ENCODE peak calls at places on chromosomes 4 and X, in nine cellular contexts. B, O, X, Z, M, V, T, Y and L are unnamed samples.

GRCh38 chr4:8238515-8239053 is 31.0 kb upstream of the HTRA3 start:
- DNase-seq in B (no peak), O (no peak), X (peak), Z (no peak), M (peak), V (no peak), T (no peak), Y (no peak), L (no peak)

GRCh38 chrX:55839480-55839879 is 121.9 kb downstream of the RRAGB start:
- DNase-seq in B (no peak), O (no peak), X (peak), Z (no peak), M (no peak), V (no peak), T (no peak), Y (no peak), L (no peak)

GRCh38 chr4:41839945-41840854 is 91.7 kb upstream of the PHOX2B start:
- DNase-seq in B (no peak), O (peak), X (no peak), Z (peak), M (no peak), V (no peak), T (no peak), Y (no peak), L (no peak)

GRCh38 chr4:73451404-73451803 is 15.4 kb downstream of the AFP start:
- DNase-seq in B (no peak), O (no peak), X (no peak), Z (no peak), M (no peak), V (no peak), T (no peak), Y (no peak), L (no peak)

GRCh38 chrX:9340619-9341304 is 124.1 kb upstream of the TBL1X start:
- DNase-seq in B (no peak), O (no peak), X (peak), Z (no peak), M (no peak), V (peak), T (peak), Y (peak), L (no peak)

GRCh38 chrX:316351-317325 is 2.0 kb downstream of the GTPBP6 start:
- DNase-seq in B (peak), O (no peak), X (no peak), Z (no peak), M (no peak), V (peak), T (no peak), Y (peak), L (no peak)

GRCh38 chrX:45577361-45577760 is 376.7 kb upstream of the DIPK2B start:
- DNase-seq in B (no peak), O (no peak), X (no peak), Z (no peak), M (no peak), V (no peak), T (no peak), Y (no peak), L (no peak)

GRCh38 chrX:104419211-104419610 is 146.8 kb upstream of the IL1RAPL2 start:
- DNase-seq in B (no peak), O (peak), X (no peak), Z (peak), M (no peak), V (no peak), T (no peak), Y (no peak), L (no peak)

GRCh38 chr4:5018096-5018495 is 1.2 kb downstream of the CYTL1 start:
- DNase-seq in B (no peak), O (no peak), X (no peak), Z (no peak), M (no peak), V (no peak), T (no peak), Y (no peak), L (no peak)

GRCh38 chr4:82710202-82710929 is 88.2 kb downstream of the SCD5 start:
- DNase-seq in B (no peak), O (no peak), X (no peak), Z (no peak), M (no peak), V (no peak), T (no peak), Y (no peak), L (no peak)

GRCh38 chrX:97026406-97026805 is 142.7 kb downstream of the RPA4 start:
- DNase-seq in B (no peak), O (no peak), X (no peak), Z (no peak), M (peak), V (no peak), T (no peak), Y (no peak), L (no peak)

GRCh38 chr4:24686866-24687672 is 102.7 kb upstream of the DHX15 start:
- DNase-seq in B (peak), O (no peak), X (peak), Z (peak), M (peak), V (no peak), T (no peak), Y (no peak), L (no peak)

GRCh38 chr4:186149872-186150271 is 41.5 kb upstream of the CYP4V2 start:
- DNase-seq in B (peak), O (no peak), X (peak), Z (no peak), M (peak), V (peak), T (peak), Y (peak), L (no peak)

GRCh38 chr4:188658958-188659522 is 519.8 kb downstream of the TRIML1 start:
- DNase-seq in B (no peak), O (no peak), X (no peak), Z (no peak), M (no peak), V (no peak), T (no peak), Y (no peak), L (no peak)

GRCh38 chr4:41319553-41319952 is 62.8 kb downstream of the UCHL1 start:
- DNase-seq in B (no peak), O (peak), X (no peak), Z (peak), M (no peak), V (no peak), T (no peak), Y (no peak), L (no peak)

GRCh38 chr4:145189981-145190380 is 9.6 kb upstream of the OTUD4 start:
- DNase-seq in B (no peak), O (no peak), X (no peak), Z (no peak), M (no peak), V (no peak), T (no peak), Y (no peak), L (no peak)

GRCh38 chrX:17553451-17553850 is 178.5 kb downstream of the NHS start:
- DNase-seq in B (no peak), O (peak), X (no peak), Z (peak), M (no peak), V (peak), T (no peak), Y (no peak), L (no peak)

GRCh38 chr4:6408263-6408662 is 64.2 kb downstream of the PPP2R2C start:
- DNase-seq in B (no peak), O (no peak), X (no peak), Z (peak), M (no peak), V (no peak), T (no peak), Y (no peak), L (no peak)

DNA sequence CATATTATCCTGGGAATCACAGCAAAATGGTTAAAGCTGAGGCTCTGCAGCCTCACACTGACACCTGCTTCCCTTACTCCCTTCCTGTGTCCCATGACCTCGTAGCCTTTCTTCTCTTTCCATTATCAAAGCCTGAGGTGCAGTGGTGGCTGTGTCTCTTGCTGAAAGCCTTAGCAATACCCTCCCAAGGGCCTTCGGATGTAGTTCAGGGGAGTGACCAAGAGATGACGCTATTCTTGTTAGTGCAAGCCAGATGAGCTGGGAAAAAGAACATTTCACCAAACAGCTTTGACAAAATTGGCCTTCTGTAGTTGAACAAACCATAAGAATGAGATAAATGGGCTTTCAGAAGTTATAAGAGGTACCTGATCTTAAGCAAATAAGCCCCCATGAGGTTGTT is 31.6 kb downstream of the SMIM10L2A start:
- DNase-seq in B (no peak), O (no peak), X (no peak), Z (no peak), M (no peak), V (no peak), T (no peak), Y (no peak), L (no peak)
- TF ChIP-seq CTCF in B (no peak), O (no peak), X (no peak), Z (no peak), M (no peak), V (no peak), T (no peak), Y (no peak), L (no peak)

DNA sequence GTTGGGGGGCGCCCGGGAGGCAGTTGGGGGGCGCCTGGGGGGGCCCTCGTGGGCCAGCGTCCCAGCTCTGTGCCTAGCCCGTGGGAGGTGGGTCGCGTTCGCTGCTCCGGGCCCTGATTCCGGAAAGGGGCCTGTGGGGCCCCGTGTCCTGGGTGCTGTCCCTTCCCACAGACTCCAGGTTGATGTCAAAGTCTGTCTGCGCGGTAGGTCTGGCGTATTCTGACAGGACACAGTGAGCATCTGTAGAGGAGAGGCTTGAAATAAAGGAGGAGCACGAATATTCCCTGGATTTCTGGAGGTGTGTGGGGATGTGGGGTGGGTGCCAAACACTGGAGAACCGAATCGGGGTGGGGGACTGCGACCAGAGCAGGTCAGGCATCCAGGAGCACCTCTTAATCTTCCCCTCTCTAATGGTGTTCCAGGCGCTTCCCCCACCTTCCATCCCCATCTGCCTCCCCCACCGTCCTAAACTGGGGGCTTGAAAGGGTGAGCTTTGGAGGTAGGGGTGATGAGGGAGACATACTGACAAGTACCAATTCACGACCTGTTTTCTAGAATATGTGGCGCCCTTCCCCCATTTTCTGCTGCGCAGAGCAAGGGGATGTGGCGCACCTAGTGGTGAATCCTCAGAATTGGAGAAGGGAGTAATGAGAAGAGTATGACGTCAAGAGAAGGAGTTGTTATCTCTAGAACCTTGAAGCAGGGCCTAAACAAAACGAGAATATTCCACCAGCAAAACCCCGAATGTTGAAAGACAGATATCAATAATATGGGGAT is 873 bp downstream of the GPRASP1 start:
- DNase-seq in B (no peak), O (no peak), X (peak), Z (no peak), M (peak), V (peak), T (peak), Y (peak), L (no peak)
- TF ChIP-seq CTCF in B (no peak), O (no peak), X (peak), Z (no peak), M (peak), V (peak), T (peak), Y (peak), L (peak)

DNA sequence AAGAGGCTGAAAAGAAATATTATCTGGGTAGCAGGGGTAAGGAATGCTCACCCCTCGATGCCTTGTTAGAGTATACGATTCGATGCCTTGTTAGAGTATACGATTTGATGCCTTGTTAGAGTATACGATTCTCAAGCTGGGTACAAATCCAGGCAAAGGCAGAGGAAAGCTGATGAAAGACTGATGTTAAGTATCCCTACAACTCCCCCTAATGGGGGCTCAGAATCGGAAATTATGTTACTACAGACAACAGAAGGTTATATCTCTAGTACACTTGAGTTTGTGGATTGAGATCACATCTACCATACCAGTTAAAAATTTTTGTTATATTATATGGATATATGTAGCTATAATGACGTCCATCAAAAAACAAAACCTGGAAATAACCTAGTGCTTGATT is 4.8 kb downstream of the LRRC66 start:
- DNase-seq in B (no peak), O (no peak), X (no peak), Z (no peak), M (peak), V (no peak), T (no peak), Y (no peak), L (no peak)
- TF ChIP-seq CTCF in B (no peak), O (no peak), X (no peak), Z (no peak), M (peak), V (no peak), T (no peak), Y (no peak), L (no peak)

DNA sequence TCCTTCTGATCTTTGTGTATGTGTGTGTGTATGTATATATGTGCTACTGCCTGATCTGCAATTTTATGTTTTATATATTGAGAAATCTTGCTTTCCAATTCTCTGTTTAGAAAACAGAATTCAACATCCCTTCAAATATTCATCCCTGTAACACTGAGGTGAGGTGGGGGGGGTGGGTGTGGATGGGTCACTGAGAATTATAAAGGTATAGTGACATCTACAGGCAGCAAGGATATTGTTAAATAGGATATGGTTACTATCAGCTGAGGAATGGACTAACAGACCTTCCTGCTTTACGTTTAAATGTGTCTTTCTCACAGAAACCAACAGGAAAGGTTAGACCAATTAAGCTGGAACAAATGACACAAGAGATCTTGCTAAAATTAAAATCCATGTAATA is 19.0 kb upstream of the MAGEB2 start:
- DNase-seq in B (no peak), O (peak), X (no peak), Z (peak), M (peak), V (no peak), T (no peak), Y (no peak), L (no peak)
- TF ChIP-seq CTCF in B (no peak), O (peak), X (peak), Z (no peak), M (no peak), V (no peak), T (no peak), Y (no peak), L (no peak)

DNA sequence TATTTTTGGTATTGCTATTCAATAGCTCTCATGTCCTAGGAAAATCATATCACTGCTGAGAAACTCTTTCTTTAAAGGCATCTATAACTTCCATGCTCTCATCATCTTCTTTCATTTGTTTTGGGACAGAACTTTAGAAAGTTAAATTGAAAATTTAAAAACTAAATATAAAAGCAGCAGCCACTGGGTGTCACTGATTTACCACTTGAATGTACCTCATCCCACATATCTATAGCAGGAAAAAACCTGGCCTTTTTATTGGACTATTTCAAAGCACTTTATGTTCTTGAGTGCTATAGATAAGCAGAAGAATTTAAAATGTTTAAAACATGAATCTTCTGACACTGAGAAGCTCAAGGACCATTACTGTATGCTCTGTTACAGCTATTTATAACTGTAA is 165.3 kb upstream of the TTC29 start:
- DNase-seq in B (no peak), O (no peak), X (no peak), Z (peak), M (no peak), V (no peak), T (no peak), Y (no peak), L (no peak)
- TF ChIP-seq CTCF in B (no peak), O (no peak), X (no peak), Z (no peak), M (peak), V (peak), T (no peak), Y (no peak), L (peak)

GRCh38 chr4:155099231-155099630 is 109.2 kb upstream of the NPY2R start:
- DNase-seq in B (no peak), O (no peak), X (no peak), Z (no peak), M (no peak), V (no peak), T (no peak), Y (no peak), L (no peak)
- TF ChIP-seq CTCF in B (no peak), O (no peak), X (no peak), Z (no peak), M (no peak), V (no peak), T (no peak), Y (no peak), L (no peak)